ENCODE peak calls at places on chromosomes 1 and 21, in eight cellular contexts. M is left ventricle myocardium inferior, N is HFF-Myc, Q is mucosa of gallbladder, U is heart left ventricle, D is HEK293T, Z is fibroblast of lung, K is NCI-H1092 treated with DMSO at 0.1 percent for 48 hours. O is an unnamed sample.

GRCh38 chr1:16324456-16324890 is 27.8 kb downstream of the FBXO42 start:
- DNase-seq in D (no peak), K (no peak), Z (peak; percentile 88), U (peak; percentile 34), Q (no peak), M (no peak), N (peak; percentile 58), O (peak; percentile 74)

GRCh38 chr21:36806103-36806502 is 107.2 kb downstream of the SIM2 start:
- DNase-seq in U (no peak), D (no peak), Q (no peak), K (no peak), M (no peak), N (no peak), Z (peak; percentile 45), O (no peak)

GRCh38 chr1:155062151-155062686 is 1.3 kb upstream of the EFNA4 start:
- DNase-seq in N (no peak), D (no peak), K (no peak), Z (no peak), M (no peak), Q (no peak), U (peak; percentile 32), O (no peak)

GRCh38 chr1:183590225-183591191 is at the start of gene NCF2:
- DNase-seq in M (no peak), D (no peak), Z (no peak), U (no peak), K (no peak), N (no peak), Q (peak; percentile 30), O (peak; percentile 28)

GRCh38 chr1:182625716-182626504 is 21.7 kb upstream of the RGS16 start:
- DNase-seq in Q (no peak), N (no peak), D (no peak), M (no peak), Z (no peak), K (no peak), U (no peak), O (no peak)

GRCh38 chr21:46033410-46034404 is 52.1 kb downstream of the COL6A1 start:
- DNase-seq in M (no peak), K (peak; percentile 46), N (no peak), U (no peak), Z (no peak), Q (no peak), D (peak; percentile 8), O (no peak)

GRCh38 chr21:26070822-26071425 is 99.6 kb downstream of the APP start:
- DNase-seq in Q (peak; percentile 28), Z (peak; percentile 55), M (no peak), N (peak; percentile 14), U (no peak), K (no peak), D (no peak), O (peak; percentile 45)

GRCh38 chr21:43027846-43028731 is 47.5 kb downstream of the CBS start:
- DNase-seq in Z (no peak), Q (no peak), D (no peak), U (no peak), N (no peak), M (no peak), K (no peak), O (no peak)

GRCh38 chr1:247407180-247407616 is 8.8 kb upstream of the NLRP3 start:
- DNase-seq in U (peak; percentile 42), D (no peak), K (no peak), Z (no peak), Q (no peak), M (peak; percentile 43), N (no peak), O (no peak)

GRCh38 chr1:179253286-179253972 is 24.0 kb upstream of the ABL2 start:
- DNase-seq in M (no peak), Q (no peak), U (no peak), K (no peak), N (no peak), Z (peak; percentile 81), D (no peak), O (peak; percentile 22)

GRCh38 chr1:55064861-55065263 is 25.5 kb downstream of the PCSK9 start:
- DNase-seq in U (peak; percentile 78), K (peak; percentile 86), N (no peak), Z (peak; percentile 70), D (no peak), M (peak; percentile 71), Q (peak; percentile 50), O (peak; percentile 69)

GRCh38 chr1:62325076-62325475 is 5.8 kb upstream of the KANK4 start:
- DNase-seq in U (no peak), D (no peak), M (no peak), Z (peak; percentile 84), K (no peak), Q (no peak), N (no peak), O (peak; percentile 93)

GRCh38 chr1:43134068-43134467 is 38.0 kb downstream of the EBNA1BP2 start:
- DNase-seq in M (no peak), D (no peak), K (no peak), Q (no peak), U (no peak), Z (no peak), N (no peak), O (no peak)

GRCh38 chr1:62425041-62425440 is 11.8 kb upstream of the USP1 start:
- DNase-seq in N (no peak), Z (no peak), K (no peak), M (no peak), U (no peak), Q (no peak), D (no peak), O (no peak)

GRCh38 chr1:7489586-7489985 is 281.5 kb upstream of the VAMP3 start:
- DNase-seq in N (no peak), K (no peak), D (no peak), Z (no peak), U (no peak), Q (no peak), M (no peak), O (no peak)

GRCh38 chr21:25563399-25564116 is 43.7 kb downstream of the MRPL39 start:
- DNase-seq in N (no peak), U (no peak), M (no peak), K (no peak), Z (peak; percentile 69), Q (no peak), D (no peak), O (no peak)

GRCh38 chr1:16924919-16925477 is 3.3 kb downstream of the CROCC start:
- DNase-seq in Q (no peak), U (no peak), N (no peak), K (no peak), D (no peak), Z (no peak), M (no peak), O (no peak)

GRCh38 chr1:82950606-82951200 is 1048.2 kb downstream of the TTLL7 start:
- DNase-seq in M (no peak), D (no peak), Z (no peak), N (no peak), K (no peak), Q (no peak), U (no peak), O (no peak)

GRCh38 chr1:89908294-89908992 is 86.5 kb upstream of the ZNF326 start:
- DNase-seq in Q (no peak), K (no peak), D (no peak), U (no peak), Z (no peak), M (no peak), N (no peak), O (no peak)

O was measured in HFFc6.